ENCODE peak calls at places on chromosomes 6 and 20, in eight cellular contexts. W, L, A, T, E, U, Z and P are unnamed samples.

GRCh38 chr6:81939774-81940165 is 187.3 kb upstream of the TENT5A start:
- DNase-seq in A (no peak), T (peak; percentile 9), L (no peak), Z (no peak), U (no peak), W (no peak), E (no peak), P (no peak)

GRCh38 chr20:36318166-36318565 is 12.0 kb downstream of the DLGAP4 start:
- DNase-seq in T (no peak), E (no peak), U (no peak), L (no peak), A (no peak), Z (no peak), W (no peak), P (no peak)

GRCh38 chr6:44470106-44470446 is 82.6 kb downstream of the CDC5L start:
- DNase-seq in U (no peak), A (no peak), Z (no peak), T (peak; percentile 61), L (no peak), W (no peak), E (no peak), P (no peak)

GRCh38 chr20:5153152-5153467 is 26.3 kb downstream of the CDS2 start:
- DNase-seq in L (no peak), U (no peak), A (no peak), E (no peak), T (no peak), W (no peak), Z (no peak), P (no peak)

GRCh38 chr6:11174245-11174616 is 58.2 kb downstream of the NEDD9 start:
- DNase-seq in Z (no peak), E (no peak), T (no peak), U (no peak), W (no peak), L (no peak), A (no peak), P (no peak)

GRCh38 chr6:138692978-138693909 is 80.3 kb upstream of the CCDC28A start:
- DNase-seq in A (no peak), T (peak; percentile 93), W (peak; percentile 91), E (peak; percentile 63), Z (no peak), U (no peak), L (peak; percentile 31), P (no peak)

GRCh38 chr20:15475483-15475882 is 1097.8 kb downstream of the KIF16B start:
- DNase-seq in A (no peak), T (peak; percentile 60), U (no peak), W (no peak), E (peak; percentile 29), L (no peak), Z (no peak), P (no peak)

GRCh38 chr6:116572162-116572561 is 858 bp downstream of the RWDD1 start:
- DNase-seq in T (peak; percentile 42), Z (no peak), U (no peak), E (peak; percentile 12), W (no peak), A (no peak), L (no peak), P (no peak)

GRCh38 chr6:15023448-15023847 is 222.4 kb upstream of the JARID2 start:
- DNase-seq in L (no peak), W (no peak), U (no peak), A (no peak), T (peak; percentile 53), Z (no peak), E (no peak), P (no peak)

GRCh38 chr6:12110523-12111154 is 98.5 kb downstream of the HIVEP1 start:
- DNase-seq in Z (no peak), W (no peak), A (no peak), E (no peak), U (no peak), L (no peak), T (no peak), P (no peak)

GRCh38 chr20:47607208-47607613 is 105.5 kb downstream of the NCOA3 start:
- DNase-seq in U (no peak), L (no peak), Z (no peak), W (no peak), T (peak; percentile 46), E (no peak), A (no peak), P (no peak)

GRCh38 chr20:10648651-10649050 is 25.1 kb downstream of the JAG1 start:
- DNase-seq in W (no peak), E (no peak), Z (no peak), L (no peak), T (no peak), U (no peak), A (no peak), P (no peak)

GRCh38 chr6:126625019-126625418 is 285.1 kb downstream of the CENPW start:
- DNase-seq in T (peak; percentile 56), L (no peak), U (no peak), W (peak; percentile 51), A (no peak), Z (no peak), E (no peak), P (no peak)

GRCh38 chr20:8155848-8156602 is 24.0 kb downstream of the PLCB1 start:
- DNase-seq in A (no peak), T (peak; percentile 7), E (no peak), W (no peak), L (no peak), U (no peak), Z (no peak), P (no peak)

GRCh38 chr6:54655162-54655561 is 191.4 kb upstream of the FAM83B start:
- DNase-seq in Z (no peak), E (no peak), W (no peak), U (no peak), L (no peak), A (no peak), T (peak; percentile 49), P (no peak)